ENCODE peak calls at places on chromosome 14, in nine cellular contexts. One of them, this sample, is unnamed.

GRCh38 chr14:101559624-101560533 is 1.4 kb upstream of the DIO3 start:
- DNase-seq in lung: no peak
- DNase-seq in CD8-positive, alpha-beta T cell: no peak
- DNase-seq in psoas muscle: peak
- DNase-seq in epithelial cell of esophagus: no peak
- DNase-seq in A549: no peak
- DNase-seq in fibroblast of the aortic adventitia: no peak
- DNase-seq in hepatocyte: peak
- DNase-seq in mucosa of descending colon: peak
- DNase-seq in this sample: no peak

GRCh38 chr14:22814945-22815713 is at the start of gene SLC7A7:
- DNase-seq in lung: peak
- DNase-seq in psoas muscle: no peak
- DNase-seq in A549: peak
- DNase-seq in mucosa of descending colon: no peak
- DNase-seq in epithelial cell of esophagus: no peak
- DNase-seq in CD8-positive, alpha-beta T cell: no peak
- DNase-seq in hepatocyte: peak
- DNase-seq in fibroblast of the aortic adventitia: peak
- DNase-seq in this sample: no peak

GRCh38 chr14:50061664-50062437 is 54.5 kb downstream of the VCPKMT start:
- DNase-seq in hepatocyte: peak
- DNase-seq in psoas muscle: no peak
- DNase-seq in lung: no peak
- DNase-seq in mucosa of descending colon: peak
- DNase-seq in A549: no peak
- DNase-seq in fibroblast of the aortic adventitia: peak
- DNase-seq in CD8-positive, alpha-beta T cell: peak
- DNase-seq in epithelial cell of esophagus: peak
- DNase-seq in this sample: no peak

GRCh38 chr14:73633517-73634332 is 11.1 kb upstream of the DNAL1 start:
- DNase-seq in CD8-positive, alpha-beta T cell: peak
- DNase-seq in epithelial cell of esophagus: peak
- DNase-seq in psoas muscle: peak
- DNase-seq in lung: peak
- DNase-seq in mucosa of descending colon: peak
- DNase-seq in hepatocyte: peak
- DNase-seq in A549: peak
- DNase-seq in fibroblast of the aortic adventitia: peak
- DNase-seq in this sample: peak

GRCh38 chr14:100400115-100400514 is 77.0 kb downstream of the SLC25A47 start:
- DNase-seq in A549: no peak
- DNase-seq in epithelial cell of esophagus: peak
- DNase-seq in CD8-positive, alpha-beta T cell: no peak
- DNase-seq in fibroblast of the aortic adventitia: no peak
- DNase-seq in hepatocyte: no peak
- DNase-seq in lung: no peak
- DNase-seq in mucosa of descending colon: peak
- DNase-seq in psoas muscle: no peak
- DNase-seq in this sample: no peak

GRCh38 chr14:97280526-97280925 is 483.3 kb downstream of the VRK1 start:
- DNase-seq in hepatocyte: no peak
- DNase-seq in A549: no peak
- DNase-seq in mucosa of descending colon: no peak
- DNase-seq in fibroblast of the aortic adventitia: no peak
- DNase-seq in CD8-positive, alpha-beta T cell: no peak
- DNase-seq in epithelial cell of esophagus: no peak
- DNase-seq in lung: no peak
- DNase-seq in psoas muscle: no peak
- DNase-seq in this sample: peak

GRCh38 chr14:71852201-71852600 is 80.0 kb upstream of the RGS6 start:
- DNase-seq in hepatocyte: no peak
- DNase-seq in mucosa of descending colon: no peak
- DNase-seq in psoas muscle: no peak
- DNase-seq in fibroblast of the aortic adventitia: no peak
- DNase-seq in A549: no peak
- DNase-seq in lung: no peak
- DNase-seq in epithelial cell of esophagus: peak
- DNase-seq in CD8-positive, alpha-beta T cell: no peak
- DNase-seq in this sample: no peak

GRCh38 chr14:50821471-50822464 is 9.2 kb downstream of the NIN start:
- DNase-seq in psoas muscle: peak
- DNase-seq in mucosa of descending colon: peak
- DNase-seq in fibroblast of the aortic adventitia: no peak
- DNase-seq in CD8-positive, alpha-beta T cell: peak
- DNase-seq in epithelial cell of esophagus: peak
- DNase-seq in hepatocyte: no peak
- DNase-seq in lung: peak
- DNase-seq in A549: no peak
- DNase-seq in this sample: no peak

GRCh38 chr14:72810201-72810600 is 83.7 kb downstream of the DPF3 start:
- DNase-seq in fibroblast of the aortic adventitia: no peak
- DNase-seq in hepatocyte: no peak
- DNase-seq in lung: no peak
- DNase-seq in CD8-positive, alpha-beta T cell: peak
- DNase-seq in mucosa of descending colon: no peak
- DNase-seq in A549: no peak
- DNase-seq in epithelial cell of esophagus: peak
- DNase-seq in psoas muscle: no peak
- DNase-seq in this sample: no peak

GRCh38 chr14:79253576-79253975 is 957.7 kb downstream of the DIO2 start:
- DNase-seq in epithelial cell of esophagus: no peak
- DNase-seq in A549: no peak
- DNase-seq in lung: no peak
- DNase-seq in hepatocyte: no peak
- DNase-seq in mucosa of descending colon: no peak
- DNase-seq in fibroblast of the aortic adventitia: no peak
- DNase-seq in psoas muscle: no peak
- DNase-seq in CD8-positive, alpha-beta T cell: no peak
- DNase-seq in this sample: no peak

GRCh38 chr14:96001866-96002510 is 37.2 kb upstream of the C14orf132 start:
- DNase-seq in mucosa of descending colon: no peak
- DNase-seq in fibroblast of the aortic adventitia: no peak
- DNase-seq in A549: no peak
- DNase-seq in epithelial cell of esophagus: no peak
- DNase-seq in psoas muscle: no peak
- DNase-seq in CD8-positive, alpha-beta T cell: no peak
- DNase-seq in lung: no peak
- DNase-seq in hepatocyte: no peak
- DNase-seq in this sample: no peak

GRCh38 chr14:57560681-57561080 is 67.0 kb upstream of the CCDC198 start:
- DNase-seq in hepatocyte: no peak
- DNase-seq in mucosa of descending colon: no peak
- DNase-seq in A549: no peak
- DNase-seq in CD8-positive, alpha-beta T cell: no peak
- DNase-seq in fibroblast of the aortic adventitia: no peak
- DNase-seq in psoas muscle: no peak
- DNase-seq in epithelial cell of esophagus: no peak
- DNase-seq in lung: no peak
- DNase-seq in this sample: no peak

GRCh38 chr14:39472078-39472477 is 39.8 kb upstream of the FBXO33 start:
- DNase-seq in hepatocyte: no peak
- DNase-seq in CD8-positive, alpha-beta T cell: no peak
- DNase-seq in mucosa of descending colon: no peak
- DNase-seq in lung: no peak
- DNase-seq in psoas muscle: no peak
- DNase-seq in epithelial cell of esophagus: no peak
- DNase-seq in A549: no peak
- DNase-seq in fibroblast of the aortic adventitia: no peak
- DNase-seq in this sample: no peak

GRCh38 chr14:39469094-39469710 is 37.0 kb upstream of the FBXO33 start:
- DNase-seq in A549: no peak
- DNase-seq in epithelial cell of esophagus: no peak
- DNase-seq in mucosa of descending colon: peak
- DNase-seq in lung: no peak
- DNase-seq in CD8-positive, alpha-beta T cell: peak
- DNase-seq in hepatocyte: peak
- DNase-seq in fibroblast of the aortic adventitia: peak
- DNase-seq in psoas muscle: no peak
- DNase-seq in this sample: no peak

DNA sequence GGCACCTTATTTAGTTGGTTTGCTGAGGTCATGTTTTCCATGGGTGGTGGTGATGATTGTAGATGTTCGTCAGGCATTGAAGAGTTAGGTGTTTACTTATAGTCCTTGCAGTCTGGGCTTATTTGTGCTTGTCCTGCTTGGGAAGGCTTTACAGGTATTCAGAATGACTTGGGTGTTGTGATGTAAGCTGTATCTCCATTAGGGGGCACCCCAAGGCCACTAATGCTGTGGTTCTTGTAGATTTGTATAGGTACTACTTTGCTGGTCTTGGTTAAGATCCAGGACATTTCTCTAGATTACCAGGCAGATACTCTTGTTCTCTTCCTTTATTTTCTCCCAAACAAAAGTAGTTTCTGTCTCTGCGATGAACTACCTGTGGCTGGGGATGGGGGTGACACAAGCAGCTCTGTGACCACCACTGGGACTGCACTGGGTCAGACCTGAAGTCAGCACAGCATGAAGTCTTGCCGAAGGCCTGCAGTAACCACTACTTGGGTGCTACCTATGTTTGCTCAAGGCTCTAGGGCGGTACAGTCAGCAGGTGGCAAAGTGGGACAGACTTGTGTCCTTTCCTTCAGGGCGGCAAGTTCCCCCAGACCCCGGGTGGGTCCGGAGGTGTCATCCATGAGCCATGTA is 35.8 kb upstream of the FBXO33 start:
- DNase-seq in CD8-positive, alpha-beta T cell: no peak
- DNase-seq in fibroblast of the aortic adventitia: peak
- DNase-seq in mucosa of descending colon: no peak
- DNase-seq in hepatocyte: peak
- DNase-seq in lung: no peak
- DNase-seq in A549: no peak
- DNase-seq in epithelial cell of esophagus: peak
- DNase-seq in psoas muscle: no peak
- DNase-seq in this sample: no peak
- TF ChIP-seq CTCF in CD8-positive, alpha-beta T cell: no peak
- TF ChIP-seq CTCF in fibroblast of the aortic adventitia: peak
- TF ChIP-seq CTCF in mucosa of descending colon: no peak
- TF ChIP-seq CTCF in hepatocyte: peak
- TF ChIP-seq CTCF in lung: no peak
- TF ChIP-seq CTCF in A549: peak
- TF ChIP-seq CTCF in epithelial cell of esophagus: peak
- TF ChIP-seq CTCF in psoas muscle: no peak
- TF ChIP-seq CTCF in this sample: peak

GRCh38 chr14:104977681-104978647 is at the start of gene AHNAK2:
- DNase-seq in psoas muscle: peak
- DNase-seq in hepatocyte: peak
- DNase-seq in lung: peak
- DNase-seq in epithelial cell of esophagus: peak
- DNase-seq in CD8-positive, alpha-beta T cell: peak
- DNase-seq in fibroblast of the aortic adventitia: peak
- DNase-seq in A549: peak
- DNase-seq in mucosa of descending colon: peak
- DNase-seq in this sample: no peak
- H3K4me3 ChIP-seq in psoas muscle: peak
- H3K4me3 ChIP-seq in hepatocyte: peak
- H3K4me3 ChIP-seq in lung: no peak
- H3K4me3 ChIP-seq in epithelial cell of esophagus: peak
- H3K4me3 ChIP-seq in CD8-positive, alpha-beta T cell: peak
- H3K4me3 ChIP-seq in fibroblast of the aortic adventitia: peak
- H3K4me3 ChIP-seq in A549: peak
- H3K4me3 ChIP-seq in mucosa of descending colon: no peak
- H3K4me3 ChIP-seq in this sample: peak

DNA sequence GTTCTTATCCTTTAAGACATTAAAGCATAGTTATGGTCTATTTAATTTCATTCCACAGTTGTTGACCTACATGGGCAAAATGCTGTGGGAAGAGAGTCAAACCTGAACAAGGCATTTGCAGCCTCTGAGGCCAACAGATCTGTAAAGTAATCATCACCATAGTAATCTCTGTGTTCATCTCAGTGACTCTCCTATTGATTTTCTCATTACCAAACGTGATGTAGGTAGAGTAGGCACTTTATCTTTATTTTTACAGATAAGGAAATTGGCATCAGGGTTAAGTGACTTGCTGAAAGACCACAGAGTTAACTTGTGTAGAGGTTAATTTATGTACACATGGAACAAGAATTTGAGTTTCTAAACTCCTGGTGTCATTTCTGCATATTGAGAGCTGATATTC is 203.0 kb downstream of the ESR2 start:
- DNase-seq in mucosa of descending colon: no peak
- DNase-seq in psoas muscle: no peak
- DNase-seq in A549: no peak
- DNase-seq in lung: no peak
- DNase-seq in CD8-positive, alpha-beta T cell: no peak
- DNase-seq in hepatocyte: no peak
- DNase-seq in fibroblast of the aortic adventitia: no peak
- DNase-seq in epithelial cell of esophagus: no peak
- DNase-seq in this sample: no peak
- TF ChIP-seq CTCF in mucosa of descending colon: no peak
- TF ChIP-seq CTCF in psoas muscle: no peak
- TF ChIP-seq CTCF in A549: no peak
- TF ChIP-seq CTCF in lung: no peak
- TF ChIP-seq CTCF in CD8-positive, alpha-beta T cell: no peak
- TF ChIP-seq CTCF in hepatocyte: no peak
- TF ChIP-seq CTCF in fibroblast of the aortic adventitia: no peak
- TF ChIP-seq CTCF in epithelial cell of esophagus: no peak
- TF ChIP-seq CTCF in this sample: no peak

DNA sequence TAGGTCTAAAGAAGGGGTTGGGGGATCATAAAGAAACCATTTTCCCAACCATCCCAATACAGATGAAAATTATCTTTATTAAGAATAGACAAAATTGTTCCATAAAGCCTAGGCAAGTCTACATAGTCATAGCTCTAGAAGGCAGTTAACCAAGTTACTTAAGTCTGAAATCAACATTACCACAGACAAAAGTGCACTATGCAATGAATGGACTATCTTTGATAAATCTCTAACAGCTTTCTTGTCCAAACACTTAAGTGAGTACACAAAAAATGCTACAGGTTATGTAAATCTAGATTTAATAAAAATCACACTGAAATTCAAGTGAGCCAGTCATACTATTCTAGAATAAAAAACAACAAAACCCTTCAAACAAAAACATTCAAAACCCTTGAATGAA is 87.0 kb upstream of the GPHB5 start:
- DNase-seq in CD8-positive, alpha-beta T cell: no peak
- DNase-seq in A549: no peak
- DNase-seq in psoas muscle: no peak
- DNase-seq in mucosa of descending colon: no peak
- DNase-seq in fibroblast of the aortic adventitia: no peak
- DNase-seq in epithelial cell of esophagus: no peak
- DNase-seq in lung: no peak
- DNase-seq in hepatocyte: no peak
- DNase-seq in this sample: no peak
- H3K4me3 ChIP-seq in CD8-positive, alpha-beta T cell: no peak
- H3K4me3 ChIP-seq in A549: no peak
- H3K4me3 ChIP-seq in psoas muscle: no peak
- H3K4me3 ChIP-seq in mucosa of descending colon: no peak
- H3K4me3 ChIP-seq in fibroblast of the aortic adventitia: no peak
- H3K4me3 ChIP-seq in epithelial cell of esophagus: no peak
- H3K4me3 ChIP-seq in lung: no peak
- H3K4me3 ChIP-seq in hepatocyte: no peak
- H3K4me3 ChIP-seq in this sample: no peak

GRCh38 chr14:93137864-93138263 is 22.1 kb upstream of the ITPK1 start:
- DNase-seq in epithelial cell of esophagus: peak
- DNase-seq in psoas muscle: peak
- DNase-seq in CD8-positive, alpha-beta T cell: no peak
- DNase-seq in fibroblast of the aortic adventitia: no peak
- DNase-seq in mucosa of descending colon: peak
- DNase-seq in lung: peak
- DNase-seq in hepatocyte: peak
- DNase-seq in A549: no peak
- DNase-seq in this sample: no peak
- TF ChIP-seq CTCF in epithelial cell of esophagus: peak
- TF ChIP-seq CTCF in psoas muscle: no peak
- TF ChIP-seq CTCF in CD8-positive, alpha-beta T cell: no peak
- TF ChIP-seq CTCF in fibroblast of the aortic adventitia: peak
- TF ChIP-seq CTCF in mucosa of descending colon: no peak
- TF ChIP-seq CTCF in lung: no peak
- TF ChIP-seq CTCF in hepatocyte: no peak
- TF ChIP-seq CTCF in A549: no peak
- TF ChIP-seq CTCF in this sample: no peak

GRCh38 chr14:35532783-35533356 is 1.1 kb upstream of the INSM2 start:
- DNase-seq in lung: no peak
- DNase-seq in A549: no peak
- DNase-seq in epithelial cell of esophagus: no peak
- DNase-seq in mucosa of descending colon: no peak
- DNase-seq in hepatocyte: no peak
- DNase-seq in psoas muscle: no peak
- DNase-seq in CD8-positive, alpha-beta T cell: no peak
- DNase-seq in fibroblast of the aortic adventitia: no peak
- DNase-seq in this sample: no peak
- H3K4me3 ChIP-seq in lung: no peak
- H3K4me3 ChIP-seq in A549: peak
- H3K4me3 ChIP-seq in epithelial cell of esophagus: peak
- H3K4me3 ChIP-seq in mucosa of descending colon: no peak
- H3K4me3 ChIP-seq in hepatocyte: peak
- H3K4me3 ChIP-seq in psoas muscle: peak
- H3K4me3 ChIP-seq in CD8-positive, alpha-beta T cell: peak
- H3K4me3 ChIP-seq in fibroblast of the aortic adventitia: peak
- H3K4me3 ChIP-seq in this sample: peak

This sample was measured in astrocyte of the cerebellum.